ENCODE peak calls at places on chromosomes 1 and 21, in six cellular contexts. J, W, L, U, T and H are unnamed samples.

GRCh38 chr1:217090073-217090911 is 367.1 kb upstream of the ESRRG start:
- DNase-seq in J (no peak), W (no peak), L (peak; percentile 12), U (peak; percentile 60), T (peak; percentile 20), H (no peak)

GRCh38 chr1:83034846-83035245 is 964.1 kb downstream of the TTLL7 start:
- DNase-seq in J (no peak), W (peak; percentile 15), L (no peak), U (no peak), T (no peak), H (no peak)

GRCh38 chr1:236280438-236281285 is 1.1 kb downstream of the ERO1B start:
- DNase-seq in J (no peak), W (no peak), L (peak; percentile 38), U (no peak), T (no peak), H (no peak)

GRCh38 chr1:176745945-176746344 is 283.0 kb downstream of the PAPPA2 start:
- DNase-seq in J (no peak), W (no peak), L (no peak), U (no peak), T (no peak), H (no peak)

GRCh38 chr1:54488065-54488750 is 59.8 kb upstream of the ACOT11 start:
- DNase-seq in J (peak; percentile 12), W (peak; percentile 86), L (peak; percentile 98), U (peak; percentile 96), T (peak; percentile 95), H (peak; percentile 54)

GRCh38 chr1:220962031-220962751 is 82.9 kb downstream of the HLX start:
- DNase-seq in J (peak; percentile 15), W (peak; percentile 66), L (no peak), U (no peak), T (no peak), H (peak; percentile 84)

GRCh38 chr1:65209005-65209885 is 61.2 kb downstream of the AK4 start:
- DNase-seq in J (peak; percentile 18), W (peak; percentile 51), L (peak; percentile 27), U (peak; percentile 50), T (no peak), H (peak; percentile 18)

GRCh38 chr1:43348809-43349593 is 9.8 kb upstream of the CDC20 start:
- DNase-seq in J (peak; percentile 53), W (peak; percentile 46), L (peak; percentile 97), U (peak; percentile 95), T (peak; percentile 85), H (no peak)

GRCh38 chr1:17301767-17302166 is 6.2 kb upstream of the PADI4 start:
- DNase-seq in J (no peak), W (no peak), L (no peak), U (no peak), T (no peak), H (no peak)

GRCh38 chr1:3461934-3462275 is 7.4 kb downstream of the ARHGEF16 start:
- DNase-seq in J (no peak), W (no peak), L (no peak), U (no peak), T (peak; percentile 11), H (no peak)

GRCh38 chr1:113147073-113147625 is 74.2 kb downstream of the LRIG2 start:
- DNase-seq in J (no peak), W (no peak), L (peak; percentile 9), U (no peak), T (no peak), H (no peak)

GRCh38 chr1:244461254-244462071 is at the start of gene CATSPERE:
- DNase-seq in J (no peak), W (peak; percentile 76), L (peak; percentile 80), U (peak; percentile 81), T (peak; percentile 92), H (peak; percentile 53)

GRCh38 chr1:242030071-242030470 is 31.2 kb upstream of the MAP1LC3C start:
- DNase-seq in J (no peak), W (no peak), L (no peak), U (no peak), T (no peak), H (no peak)

GRCh38 chr1:96559707-96560588 is 161.6 kb upstream of the PTBP2 start:
- DNase-seq in J (peak; percentile 12), W (peak; percentile 97), L (no peak), U (no peak), T (peak; percentile 25), H (peak; percentile 100)

GRCh38 chr1:69743146-69743545 is 175.4 kb downstream of the LRRC7 start:
- DNase-seq in J (no peak), W (no peak), L (no peak), U (no peak), T (no peak), H (no peak)

GRCh38 chr1:55070291-55070690 is 30.9 kb downstream of the PCSK9 start:
- DNase-seq in J (no peak), W (no peak), L (no peak), U (no peak), T (no peak), H (no peak)

GRCh38 chr1:7568053-7568452 is 203.0 kb upstream of the VAMP3 start:
- DNase-seq in J (no peak), W (no peak), L (no peak), U (no peak), T (no peak), H (no peak)

GRCh38 chr1:7339953-7340352 is 431.1 kb upstream of the VAMP3 start:
- DNase-seq in J (no peak), W (no peak), L (no peak), U (no peak), T (no peak), H (no peak)

GRCh38 chr1:209924386-209924785 is 13.6 kb upstream of the SYT14 start:
- DNase-seq in J (no peak), W (no peak), L (no peak), U (no peak), T (no peak), H (no peak)

GRCh38 chr1:1004780-1005697 is 5.1 kb upstream of the HES4 start:
- DNase-seq in J (no peak), W (no peak), L (peak; percentile 75), U (peak; percentile 75), T (no peak), H (no peak)

GRCh38 chr1:22978299-22978698 is 5.6 kb upstream of the LACTBL1 start:
- DNase-seq in J (no peak), W (peak; percentile 15), L (no peak), U (no peak), T (no peak), H (peak; percentile 31)

GRCh38 chr1:160672118-160672517 is 25.3 kb upstream of the SLAMF1 start:
- DNase-seq in J (no peak), W (no peak), L (no peak), U (no peak), T (no peak), H (no peak)

GRCh38 chr1:31383967-31384366 is 11.1 kb upstream of the FABP3 start:
- DNase-seq in J (no peak), W (no peak), L (no peak), U (no peak), T (no peak), H (no peak)

GRCh38 chr1:160219062-160219929 is 14.1 kb downstream of the PEA15 start:
- DNase-seq in J (peak; percentile 10), W (peak; percentile 50), L (peak; percentile 79), U (peak; percentile 67), T (peak; percentile 38), H (peak; percentile 23)

GRCh38 chr1:11331036-11331765 is 58.2 kb downstream of the UBIAD1 start:
- DNase-seq in J (no peak), W (no peak), L (no peak), U (no peak), T (no peak), H (no peak)

GRCh38 chr1:171138973-171139372 is 46.1 kb upstream of the FMO2 start:
- DNase-seq in J (no peak), W (no peak), L (no peak), U (no peak), T (no peak), H (no peak)

GRCh38 chr1:212916395-212917133 is 33.8 kb upstream of the VASH2 start:
- DNase-seq in J (no peak), W (no peak), L (peak; percentile 58), U (no peak), T (peak; percentile 44), H (no peak)

GRCh38 chr1:183470961-183471747 is 1.1 kb upstream of the SMG7 start:
- DNase-seq in J (peak; percentile 73), W (peak; percentile 79), L (peak; percentile 85), U (peak; percentile 86), T (peak; percentile 75), H (no peak)

GRCh38 chr1:183472488-183473285 is at the start of gene SMG7:
- DNase-seq in J (no peak), W (no peak), L (peak; percentile 51), U (peak; percentile 55), T (peak; percentile 44), H (no peak)

GRCh38 chr1:183467687-183468086 is 4.6 kb upstream of the SMG7 start:
- DNase-seq in J (no peak), W (no peak), L (no peak), U (no peak), T (no peak), H (no peak)

GRCh38 chr1:183471748-183472487 is 381 bp upstream of the SMG7 start:
- DNase-seq in J (peak; percentile 90), W (peak; percentile 97), L (peak; percentile 98), U (peak; percentile 96), T (peak; percentile 99), H (peak; percentile 89)

DNA sequence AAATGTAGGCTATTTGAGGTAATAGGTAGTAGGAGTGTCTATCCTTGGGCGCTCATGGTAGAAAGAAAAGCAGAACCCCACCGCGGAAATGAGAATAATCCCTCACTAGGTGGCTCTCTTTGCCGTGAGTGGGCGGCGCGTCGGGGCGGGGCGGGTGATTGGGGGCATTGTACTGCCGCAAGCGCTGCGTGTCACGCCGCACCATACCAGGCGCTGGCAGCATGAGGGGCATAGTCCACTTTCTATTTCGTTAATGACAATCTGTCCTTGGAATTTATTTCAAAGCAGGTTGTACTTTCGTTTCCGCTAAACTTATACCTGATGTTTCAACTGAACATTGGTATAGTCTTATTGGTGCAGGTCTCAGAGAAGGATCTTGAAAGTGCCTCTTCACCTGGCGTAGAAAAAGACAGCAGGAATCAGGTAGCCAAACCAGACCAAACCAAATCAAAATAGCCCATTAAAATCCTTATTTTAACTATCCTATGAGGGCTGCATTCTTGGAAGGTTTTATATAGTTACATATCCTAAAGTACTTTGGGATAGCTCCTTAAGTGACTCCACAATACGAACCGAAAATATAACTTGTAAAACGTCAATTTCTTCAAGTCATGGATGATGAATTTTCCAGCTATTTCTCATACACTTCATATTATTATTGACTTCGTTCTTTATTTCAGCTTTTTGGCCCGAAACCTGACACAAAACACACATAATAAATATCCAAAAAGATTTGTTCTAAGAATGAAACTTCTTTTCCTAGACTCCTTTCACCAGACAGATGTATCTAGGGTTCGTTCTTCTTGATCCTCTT is 1.9 kb upstream of the SMG7 start:
- DNase-seq in J (peak; percentile 53), W (peak; percentile 60), L (peak; percentile 80), U (peak; percentile 86), T (peak; percentile 86), H (no peak)
- TF ChIP-seq CTCF in J (peak; percentile 86), W (peak; percentile 63), L (peak; percentile 38), U (peak; percentile 47), T (peak; percentile 73), H (peak; percentile 52)

GRCh38 chr1:227561303-227561702 is 2.1 kb upstream of the ZNF678 start:
- DNase-seq in J (no peak), W (no peak), L (no peak), U (no peak), T (no peak), H (no peak)
- H3K4me3 ChIP-seq in J (no peak overlapping the region), W (no peak overlapping the region), L (no peak overlapping the region), U (no peak overlapping the region), T (peak overlapping the region; percentile 52), H (no peak overlapping the region)

GRCh38 chr1:79501153-79501552 is 494.6 kb upstream of the ADGRL4 start:
- DNase-seq in J (no peak), W (no peak), L (no peak), U (no peak), T (no peak), H (no peak)
- H3K27me3 ChIP-seq in J (no peaks in the 10 kb centered on the region), W (no peaks in the 10 kb centered on the region), L (no peaks in the 10 kb centered on the region), U (no peaks in the 10 kb centered on the region), T (no peaks in the 10 kb centered on the region), H (no peaks in the 10 kb centered on the region)

GRCh38 chr21:45976666-45977335 is 4.8 kb upstream of the COL6A1 start:
- DNase-seq in J (no peak), W (no peak), L (no peak), U (no peak), T (peak; percentile 13), H (no peak)
- TF ChIP-seq CTCF in J (no peak), W (no peak), L (no peak), U (no peak), T (no peak), H (no peak)